ENCODE peak calls at places on chromosomes 16 and 17, in eight cellular contexts. Z, H, G, O, J, Y, R and F are unnamed samples.

GRCh38 chr17:39674179-39674578 is 5.9 kb downstream of the PNMT start:
- DNase-seq in Z (no peak), G (no peak), J (no peak), O (no peak), H (peak), R (no peak), Y (no peak), F (no peak)

GRCh38 chr16:13306153-13306552 is 404.8 kb downstream of the SHISA9 start:
- DNase-seq in J (no peak), R (no peak), H (no peak), G (no peak), O (no peak), Y (no peak), Z (no peak), F (no peak)

GRCh38 chr17:17626151-17626805 is 34.8 kb upstream of the PEMT start:
- DNase-seq in O (no peak), H (no peak), G (no peak), J (no peak), R (no peak), Y (no peak), Z (no peak), F (no peak)

GRCh38 chr17:62703269-62703775 is 75.9 kb downstream of the MRC2 start:
- DNase-seq in Y (no peak), G (no peak), J (no peak), Z (no peak), R (peak), O (no peak), H (peak), F (no peak)

GRCh38 chr17:8101721-8102120 is 14.2 kb upstream of the ALOX12B start:
- DNase-seq in Z (no peak), H (no peak), J (no peak), R (no peak), Y (no peak), G (no peak), O (no peak), F (no peak)

GRCh38 chr17:3535253-3535995 is 22.2 kb downstream of the TRPV3 start:
- DNase-seq in R (peak), H (peak), J (no peak), G (no peak), Y (peak), O (peak), Z (peak), F (peak)

GRCh38 chr17:30599424-30600061 is 122.3 kb downstream of the GOSR1 start:
- DNase-seq in Z (peak), R (no peak), Y (no peak), O (no peak), G (no peak), J (no peak), H (no peak), F (no peak)

GRCh38 chr16:69890114-69890890 is 60.8 kb upstream of the CLEC18A start:
- DNase-seq in R (peak), Y (peak), G (no peak), H (peak), J (peak), Z (peak), O (peak), F (peak)

GRCh38 chr17:80565347-80566053 is 20.9 kb downstream of the RPTOR start:
- DNase-seq in Z (no peak), O (no peak), Y (peak), J (no peak), R (no peak), G (no peak), H (no peak), F (no peak)

GRCh38 chr17:1533649-1534325 is 17.4 kb upstream of the INPP5K start:
- DNase-seq in R (no peak), H (no peak), Z (no peak), O (no peak), G (no peak), J (no peak), Y (no peak), F (no peak)

GRCh38 chr17:1535737-1536136 is 19.3 kb upstream of the INPP5K start:
- DNase-seq in J (no peak), Y (no peak), G (no peak), Z (no peak), O (no peak), R (no peak), H (no peak), F (no peak)

GRCh38 chr17:1529863-1530262 is 13.5 kb upstream of the INPP5K start:
- DNase-seq in R (no peak), Z (no peak), O (peak), H (no peak), Y (no peak), G (no peak), J (no peak), F (no peak)

DNA sequence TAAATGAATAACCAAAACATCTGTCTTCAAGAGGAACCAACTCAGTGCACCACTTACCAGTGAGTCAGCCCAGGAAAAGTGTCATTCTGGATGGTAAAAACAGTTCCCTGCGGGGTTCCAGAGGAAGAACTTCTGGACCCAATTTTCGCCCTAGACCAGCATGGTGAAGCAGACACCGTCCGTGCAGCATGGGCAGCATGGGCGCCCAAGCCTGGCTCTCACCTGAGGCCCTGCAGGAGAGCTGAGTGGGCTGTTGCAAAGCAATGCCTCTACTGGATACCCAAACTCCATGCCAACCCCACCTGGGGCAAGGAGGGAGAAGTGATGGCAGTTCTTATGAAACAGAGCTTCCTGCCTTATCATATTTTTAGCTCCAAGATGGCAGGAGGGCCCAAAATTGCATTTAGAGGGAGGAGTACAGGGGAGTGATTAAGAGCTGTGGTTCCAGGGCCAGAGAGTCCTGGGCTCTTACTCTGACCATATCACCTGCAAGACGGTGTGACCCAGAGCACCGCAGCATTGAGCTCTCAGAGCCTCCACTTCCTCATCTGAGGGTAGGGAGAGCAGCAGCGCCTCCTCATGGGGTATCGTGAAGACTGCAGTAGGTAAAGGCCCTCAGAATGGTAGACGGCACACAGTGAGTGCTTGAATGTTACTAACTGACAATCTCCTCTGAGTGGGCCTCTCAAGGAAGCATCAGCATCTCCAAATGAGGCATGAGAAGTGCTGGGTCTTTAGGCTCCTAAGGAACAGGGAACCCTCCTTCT is 16.6 kb upstream of the INPP5K start:
- DNase-seq in Y (peak), G (no peak), R (no peak), H (no peak), Z (no peak), J (no peak), O (no peak), F (peak)
- TF ChIP-seq CTCF in Y (peak), G (peak), R (peak), H (no peak), Z (peak), J (peak), O (no peak), F (peak)

GRCh38 chr17:57760001-57760400 is 14.9 kb upstream of the CCDC182 start:
- DNase-seq in R (no peak), J (no peak), Z (no peak), Y (no peak), G (no peak), H (no peak), O (no peak), F (no peak)
- TF ChIP-seq CTCF in R (no peak), J (no peak), Z (no peak), Y (no peak), G (no peak), H (no peak), O (no peak), F (no peak)

DNA sequence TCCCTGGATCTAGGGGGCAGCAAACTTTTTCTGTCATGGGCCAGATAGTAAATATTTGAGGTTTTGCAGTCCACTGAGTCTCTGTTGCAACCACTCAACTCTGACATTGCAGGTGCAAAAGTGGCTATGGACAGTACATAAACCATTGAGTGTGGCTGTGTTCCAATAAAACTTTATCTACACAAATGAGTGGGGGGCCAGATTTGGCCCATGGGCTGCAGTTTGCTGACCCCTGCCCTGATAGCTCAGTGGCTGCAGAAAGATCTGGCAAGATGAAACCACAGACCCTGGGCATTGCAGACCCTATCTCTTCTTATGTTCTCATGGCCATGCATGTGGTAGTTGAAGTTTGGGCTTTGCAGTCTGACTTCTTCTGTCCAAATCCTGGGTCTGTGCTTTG is 440.5 kb downstream of the SLC39A11 start:
- DNase-seq in O (no peak), G (no peak), Y (no peak), H (no peak), Z (no peak), J (no peak), R (no peak), F (no peak)
- TF ChIP-seq CTCF in O (no peak), G (no peak), Y (no peak), H (no peak), Z (no peak), J (no peak), R (no peak), F (no peak)

DNA sequence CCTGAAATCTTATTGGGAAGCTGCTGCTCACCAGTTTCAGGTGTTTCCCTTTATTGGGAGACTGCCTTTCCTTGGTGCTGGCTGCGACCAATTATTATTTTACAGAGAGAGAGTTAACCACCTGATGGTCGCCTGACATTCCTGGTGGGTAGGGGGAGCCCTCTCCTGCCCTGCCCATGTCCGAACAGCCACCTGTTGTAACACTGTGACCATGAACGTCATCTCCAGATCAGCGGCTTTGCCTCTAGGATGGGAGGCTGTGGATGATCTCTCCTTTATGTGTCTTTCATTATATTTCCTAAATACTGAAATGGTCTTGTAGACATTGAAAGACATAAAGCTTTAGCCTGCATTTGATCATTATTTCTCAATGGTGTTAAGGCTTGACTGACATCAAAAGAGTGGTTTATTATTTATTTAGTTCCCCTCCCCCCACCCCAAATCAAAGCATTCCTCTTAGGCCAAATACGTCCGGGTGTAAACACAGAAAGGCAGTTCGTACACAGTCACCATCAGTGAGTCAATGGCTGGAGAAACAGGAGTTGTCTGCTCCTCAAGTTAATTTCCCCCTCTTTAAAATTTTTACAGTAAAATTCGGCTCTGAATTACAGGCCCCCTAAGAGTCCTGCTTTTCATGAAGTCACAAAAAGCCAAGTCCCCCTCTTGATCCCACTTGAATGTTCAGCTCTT is 57.8 kb upstream of the CACNG5 start:
- DNase-seq in Y (no peak), G (no peak), J (no peak), O (no peak), Z (no peak), H (peak), R (no peak), F (no peak)
- TF ChIP-seq CTCF in Y (no peak), G (no peak), J (no peak), O (no peak), Z (no peak), H (no peak), R (no peak), F (no peak)

GRCh38 chr16:27273670-27274522 is 5.3 kb upstream of the NSMCE1 start:
- DNase-seq in O (no peak), Y (no peak), R (no peak), H (no peak), J (no peak), Z (peak), G (no peak), F (no peak)
- TF ChIP-seq CTCF in O (no peak), Y (no peak), R (no peak), H (no peak), J (no peak), Z (peak), G (no peak), F (no peak)